ENCODE peak calls at places on chromosomes 2 and 18, in seven cellular contexts. N, Z, H, E, M, X and U are unnamed samples.

GRCh38 chr2:38407111-38407682 is 30.1 kb upstream of the ATL2 start:
- DNase-seq in E (no peak), H (no peak), M (no peak), X (no peak), Z (peak), N (no peak), U (no peak)

GRCh38 chr2:85741811-85742507 is 11.8 kb upstream of the ATOH8 start:
- DNase-seq in M (peak), H (no peak), Z (peak), E (peak), N (peak), X (peak), U (no peak)

GRCh38 chr2:1366546-1367134 is 46.6 kb upstream of the TPO start:
- DNase-seq in H (no peak), Z (no peak), N (peak), E (no peak), M (no peak), X (peak), U (no peak)

GRCh38 chr2:160741271-160741670 is 247.7 kb upstream of the RBMS1 start:
- DNase-seq in Z (no peak), H (no peak), N (no peak), E (no peak), M (no peak), X (no peak), U (no peak)

GRCh38 chr18:12768622-12769021 is 65.8 kb downstream of the PSMG2 start:
- DNase-seq in M (no peak), E (peak), H (no peak), Z (no peak), N (no peak), X (no peak), U (peak)

GRCh38 chr2:203646266-203646864 is 60.1 kb upstream of the CD28 start:
- DNase-seq in E (no peak), Z (no peak), X (no peak), H (no peak), M (no peak), N (peak), U (no peak)

GRCh38 chr2:121356058-121356640 is 71.1 kb upstream of the TFCP2L1 start:
- DNase-seq in N (no peak), X (peak), H (no peak), E (peak), Z (no peak), M (no peak), U (peak)

GRCh38 chr18:28034567-28034966 is 142.4 kb downstream of the CDH2 start:
- DNase-seq in N (no peak), Z (no peak), E (no peak), M (no peak), H (no peak), X (no peak), U (no peak)

GRCh38 chr2:179936654-179937053 is 70.4 kb downstream of the CWC22 start:
- DNase-seq in Z (no peak), X (no peak), H (no peak), E (no peak), N (no peak), M (no peak), U (no peak)

GRCh38 chr2:154484338-154485099 is 214.0 kb upstream of the KCNJ3 start:
- DNase-seq in M (no peak), X (no peak), H (no peak), N (no peak), Z (no peak), E (no peak), U (no peak)

GRCh38 chr2:114609203-114609602 is 166.8 kb downstream of the DPP10 start:
- DNase-seq in X (no peak), N (no peak), M (no peak), E (no peak), H (no peak), Z (no peak), U (no peak)

GRCh38 chr18:9337875-9338274 is 3.3 kb downstream of the TWSG1 start:
- DNase-seq in Z (no peak), X (no peak), E (peak), N (no peak), H (no peak), M (no peak), U (no peak)

GRCh38 chr18:9333441-9334350 is 877 bp upstream of the TWSG1 start:
- DNase-seq in H (no peak), X (peak), M (no peak), Z (peak), E (no peak), N (peak), U (no peak)

GRCh38 chr18:9336827-9337226 is 2.3 kb downstream of the TWSG1 start:
- DNase-seq in X (no peak), E (no peak), M (no peak), N (no peak), H (no peak), Z (no peak), U (no peak)

GRCh38 chr18:9335255-9336045 is 877 bp downstream of the TWSG1 start:
- DNase-seq in Z (no peak), H (no peak), X (no peak), M (no peak), N (no peak), E (peak), U (no peak)

DNA sequence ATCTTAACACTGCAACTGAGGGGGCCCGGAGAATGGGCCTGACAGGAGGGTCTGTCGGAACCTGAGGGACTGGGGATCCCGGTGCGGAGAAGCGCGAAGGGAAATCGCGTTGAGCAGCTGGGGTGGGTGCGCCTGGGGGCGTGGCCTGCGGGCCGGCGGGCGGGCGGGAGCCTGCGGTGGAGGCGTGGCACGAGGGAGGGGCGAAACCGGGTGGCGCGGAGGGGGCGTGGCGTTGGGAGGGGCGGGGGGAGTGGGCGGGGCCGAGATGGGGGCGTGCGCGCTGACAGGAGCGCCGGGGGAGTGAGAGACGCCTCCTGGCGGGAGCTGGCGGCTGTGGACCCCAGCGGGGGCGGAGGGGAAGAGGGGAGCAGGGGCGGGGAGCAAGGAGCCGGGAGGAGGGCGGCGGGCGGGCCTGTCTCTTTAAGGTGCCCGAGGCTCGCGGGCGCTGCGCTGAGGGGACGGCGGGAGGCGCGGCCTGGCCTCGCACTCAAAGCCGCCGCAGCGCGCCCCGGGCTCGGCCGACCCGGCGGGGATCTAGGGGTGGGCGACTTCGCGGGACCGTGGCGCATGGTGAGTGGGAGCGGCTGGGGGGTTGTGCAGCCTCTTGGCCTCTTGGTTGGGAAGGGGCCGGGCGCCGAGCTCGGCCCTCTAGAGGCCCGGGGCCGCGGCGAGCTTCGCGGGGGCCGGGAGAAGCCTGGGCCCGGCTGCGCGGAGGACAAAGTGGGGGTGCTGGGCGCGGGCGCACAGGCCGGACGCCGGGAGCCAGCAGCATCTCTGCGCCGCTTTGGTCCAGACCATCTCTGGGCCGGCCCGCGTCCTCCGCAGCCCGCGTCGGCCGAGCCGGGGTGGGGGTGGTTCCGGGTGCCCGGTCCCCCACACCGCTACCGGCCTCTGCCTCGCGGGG is at the start of gene TWSG1:
- DNase-seq in E (peak), M (peak), Z (peak), N (peak), H (peak), X (peak), U (peak)
- TF ChIP-seq POLR2A in E (no peak), M (no peak), Z (peak), N (peak), H (peak), X (peak), U (peak)

GRCh38 chr2:201674298-201674697 is 24.1 kb downstream of the MPP4 start:
- DNase-seq in Z (no peak), N (no peak), E (no peak), M (no peak), H (no peak), X (no peak), U (no peak)

GRCh38 chr2:201665420-201666158 is 22.3 kb upstream of the TMEM237 start:
- DNase-seq in X (no peak), N (no peak), Z (no peak), E (peak), H (no peak), M (no peak), U (no peak)

GRCh38 chr2:201664334-201664733 is 21.0 kb upstream of the TMEM237 start:
- DNase-seq in M (no peak), E (no peak), N (no peak), X (no peak), Z (no peak), H (no peak), U (no peak)

GRCh38 chr2:201669865-201670264 is 26.6 kb upstream of the TMEM237 start:
- DNase-seq in H (no peak), X (no peak), M (no peak), Z (no peak), N (no peak), E (no peak), U (no peak)

GRCh38 chr2:201668402-201668801 is 25.1 kb upstream of the TMEM237 start:
- DNase-seq in M (no peak), N (no peak), E (no peak), H (no peak), X (no peak), Z (no peak), U (no peak)
- TF ChIP-seq POLR2A in M (no peak), N (no peak), E (no peak), H (no peak), X (no peak), Z (no peak), U (no peak)

GRCh38 chr2:152650768-152651371 is 66.4 kb downstream of the PRPF40A start:
- DNase-seq in X (no peak), Z (no peak), H (no peak), E (no peak), N (no peak), M (no peak), U (no peak)
- TF ChIP-seq POLR2A in X (no peak), Z (no peak), H (no peak), E (no peak), N (no peak), M (no peak), U (no peak)

DNA sequence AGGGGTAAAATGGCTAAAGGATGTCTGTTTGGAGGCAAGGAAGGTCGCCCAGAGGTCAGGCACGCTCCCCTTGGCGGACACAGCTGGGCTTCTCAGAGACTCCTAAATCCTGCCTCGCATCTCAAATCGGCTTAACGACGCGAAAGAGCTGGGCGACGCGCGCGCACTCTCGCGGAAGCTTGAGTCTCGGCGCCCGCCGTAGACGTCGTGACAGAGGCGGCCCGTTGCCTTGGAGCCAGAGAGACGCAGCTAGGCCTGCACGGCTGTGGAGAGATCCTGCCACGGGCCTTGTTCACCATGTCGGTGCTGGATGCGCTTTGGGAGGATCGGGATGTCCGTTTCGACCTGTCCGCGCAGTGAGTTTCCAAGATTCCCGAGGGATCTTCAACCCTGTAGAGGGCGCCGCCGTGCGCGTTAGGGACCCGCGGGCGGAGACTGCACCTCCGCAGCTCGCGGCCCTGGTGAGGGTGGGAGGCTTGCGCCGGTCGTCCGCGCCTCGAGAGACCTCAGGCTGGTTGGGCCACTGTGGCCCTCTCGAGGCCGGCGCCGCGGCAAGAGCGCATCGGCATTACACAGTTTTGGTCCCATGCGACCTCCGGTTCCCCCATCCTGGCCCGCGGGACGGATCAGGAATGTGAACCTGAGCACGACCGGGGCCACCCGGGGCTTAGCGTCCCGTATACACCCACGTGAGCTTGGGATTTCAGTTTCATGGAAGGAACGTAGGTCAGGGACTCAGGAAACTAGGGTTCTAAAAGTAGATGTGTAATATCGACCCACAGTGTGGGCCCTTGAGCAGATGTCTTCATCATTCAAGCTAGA is at the start of gene BBS5:
- DNase-seq in M (peak), X (peak), H (peak), N (peak), Z (peak), E (peak), U (no peak)
- TF ChIP-seq POLR2A in M (no peak), X (no peak), H (no peak), N (peak), Z (peak), E (no peak), U (no peak)